ENCODE peak calls at places on chromosomes 7 and 10, in eight cellular contexts. One of them, this sample, is unnamed.

GRCh38 chr7:92513167-92513902 is 15.0 kb downstream of the PEX1 start:
- DNase-seq in neuronal stem cell: no peak
- DNase-seq in foreskin fibroblast: no peak
- DNase-seq in hypothalamus: no peak
- DNase-seq in ovary: no peak
- DNase-seq in HTR-8/SVneo: no peak
- DNase-seq in stimulated activated CD4-positive, alpha-beta T cell treated with anti-CD3 and anti-CD28 coated beads, Interleukin-4, amount 100 ng/mL, for 1 hour: no peak
- DNase-seq in T47D: no peak
- DNase-seq in this sample: no peak

GRCh38 chr10:44068716-44069482 is 316.0 kb downstream of the CXCL12 start:
- DNase-seq in HTR-8/SVneo: no peak
- DNase-seq in stimulated activated CD4-positive, alpha-beta T cell treated with anti-CD3 and anti-CD28 coated beads, Interleukin-4, amount 100 ng/mL, for 1 hour: no peak
- DNase-seq in hypothalamus: no peak
- DNase-seq in T47D: no peak
- DNase-seq in neuronal stem cell: no peak
- DNase-seq in ovary: no peak
- DNase-seq in foreskin fibroblast: no peak
- DNase-seq in this sample: no peak

GRCh38 chr7:90111-91063 is 102.0 kb upstream of the FAM20C start:
- DNase-seq in T47D: no peak
- DNase-seq in stimulated activated CD4-positive, alpha-beta T cell treated with anti-CD3 and anti-CD28 coated beads, Interleukin-4, amount 100 ng/mL, for 1 hour: no peak
- DNase-seq in neuronal stem cell: no peak
- DNase-seq in foreskin fibroblast: peak; percentile 93
- DNase-seq in HTR-8/SVneo: no peak
- DNase-seq in hypothalamus: no peak
- DNase-seq in ovary: no peak
- DNase-seq in this sample: no peak

GRCh38 chr7:74514131-74514591 is 60.5 kb downstream of the GTF2IRD1 start:
- DNase-seq in foreskin fibroblast: no peak
- DNase-seq in T47D: no peak
- DNase-seq in stimulated activated CD4-positive, alpha-beta T cell treated with anti-CD3 and anti-CD28 coated beads, Interleukin-4, amount 100 ng/mL, for 1 hour: no peak
- DNase-seq in HTR-8/SVneo: no peak
- DNase-seq in neuronal stem cell: no peak
- DNase-seq in hypothalamus: no peak
- DNase-seq in ovary: no peak
- DNase-seq in this sample: no peak

GRCh38 chr10:82402901-82403300 is 527.9 kb downstream of the NRG3 start:
- DNase-seq in foreskin fibroblast: peak; percentile 78
- DNase-seq in HTR-8/SVneo: no peak
- DNase-seq in T47D: no peak
- DNase-seq in stimulated activated CD4-positive, alpha-beta T cell treated with anti-CD3 and anti-CD28 coated beads, Interleukin-4, amount 100 ng/mL, for 1 hour: no peak
- DNase-seq in neuronal stem cell: no peak
- DNase-seq in hypothalamus: no peak
- DNase-seq in ovary: no peak
- DNase-seq in this sample: no peak

GRCh38 chr7:30164567-30164966 is 29.8 kb downstream of the MTURN start:
- DNase-seq in stimulated activated CD4-positive, alpha-beta T cell treated with anti-CD3 and anti-CD28 coated beads, Interleukin-4, amount 100 ng/mL, for 1 hour: no peak
- DNase-seq in T47D: peak; percentile 48
- DNase-seq in ovary: no peak
- DNase-seq in HTR-8/SVneo: peak; percentile 59
- DNase-seq in neuronal stem cell: no peak
- DNase-seq in foreskin fibroblast: peak; percentile 77
- DNase-seq in hypothalamus: no peak
- DNase-seq in this sample: no peak

GRCh38 chr7:81791578-81792524 is 22.0 kb upstream of the HGF start:
- DNase-seq in stimulated activated CD4-positive, alpha-beta T cell treated with anti-CD3 and anti-CD28 coated beads, Interleukin-4, amount 100 ng/mL, for 1 hour: no peak
- DNase-seq in T47D: no peak
- DNase-seq in hypothalamus: no peak
- DNase-seq in ovary: no peak
- DNase-seq in neuronal stem cell: no peak
- DNase-seq in HTR-8/SVneo: no peak
- DNase-seq in foreskin fibroblast: no peak
- DNase-seq in this sample: no peak

GRCh38 chr7:83111391-83111790 is 51.3 kb downstream of the PCLO start:
- DNase-seq in T47D: no peak
- DNase-seq in hypothalamus: no peak
- DNase-seq in stimulated activated CD4-positive, alpha-beta T cell treated with anti-CD3 and anti-CD28 coated beads, Interleukin-4, amount 100 ng/mL, for 1 hour: no peak
- DNase-seq in foreskin fibroblast: no peak
- DNase-seq in HTR-8/SVneo: no peak
- DNase-seq in ovary: no peak
- DNase-seq in neuronal stem cell: no peak
- DNase-seq in this sample: no peak

This sample was measured in T-helper 9 cell.